ENCODE peak calls at places on chromosomes 12 and 14, in eight cellular contexts. One of them, this sample, is unnamed.

GRCh38 chr12:126776047-126776446 is 1490.9 kb upstream of the TMEM132C start:
- DNase-seq in AG09319: no peak
- DNase-seq in CD4-positive, alpha-beta memory T cell: no peak
- DNase-seq in NCI-H2107: no peak
- DNase-seq in iris pigment epithelial cell: no peak
- DNase-seq in activated T-cell treated with anti-CD3 and anti-CD28 coated beads for 1 hour: no peak
- DNase-seq in astrocyte of the spinal cord: no peak
- DNase-seq in Peyer's patch: no peak
- DNase-seq in this sample: no peak

GRCh38 chr12:104055686-104056388 is 5.8 kb upstream of the GLT8D2 start:
- DNase-seq in Peyer's patch: peak
- DNase-seq in astrocyte of the spinal cord: peak
- DNase-seq in AG09319: peak
- DNase-seq in CD4-positive, alpha-beta memory T cell: no peak
- DNase-seq in iris pigment epithelial cell: peak
- DNase-seq in NCI-H2107: peak
- DNase-seq in activated T-cell treated with anti-CD3 and anti-CD28 coated beads for 1 hour: no peak
- DNase-seq in this sample: no peak

GRCh38 chr12:111446044-111446581 is 40.4 kb downstream of the SH2B3 start:
- DNase-seq in activated T-cell treated with anti-CD3 and anti-CD28 coated beads for 1 hour: no peak
- DNase-seq in Peyer's patch: peak
- DNase-seq in iris pigment epithelial cell: peak
- DNase-seq in NCI-H2107: no peak
- DNase-seq in CD4-positive, alpha-beta memory T cell: no peak
- DNase-seq in astrocyte of the spinal cord: no peak
- DNase-seq in AG09319: no peak
- DNase-seq in this sample: no peak

GRCh38 chr12:42961395-42961794 is 371.8 kb upstream of the PRICKLE1 start:
- DNase-seq in Peyer's patch: no peak
- DNase-seq in AG09319: no peak
- DNase-seq in CD4-positive, alpha-beta memory T cell: no peak
- DNase-seq in astrocyte of the spinal cord: peak
- DNase-seq in iris pigment epithelial cell: peak
- DNase-seq in activated T-cell treated with anti-CD3 and anti-CD28 coated beads for 1 hour: no peak
- DNase-seq in NCI-H2107: no peak
- DNase-seq in this sample: no peak

GRCh38 chr12:70719672-70720420 is 82.6 kb upstream of the PTPRB start:
- DNase-seq in AG09319: peak
- DNase-seq in activated T-cell treated with anti-CD3 and anti-CD28 coated beads for 1 hour: peak
- DNase-seq in astrocyte of the spinal cord: peak
- DNase-seq in NCI-H2107: no peak
- DNase-seq in iris pigment epithelial cell: peak
- DNase-seq in CD4-positive, alpha-beta memory T cell: peak
- DNase-seq in Peyer's patch: peak
- DNase-seq in this sample: peak

GRCh38 chr14:72824051-72824450 is 69.8 kb downstream of the DPF3 start:
- DNase-seq in NCI-H2107: no peak
- DNase-seq in Peyer's patch: no peak
- DNase-seq in iris pigment epithelial cell: no peak
- DNase-seq in CD4-positive, alpha-beta memory T cell: no peak
- DNase-seq in AG09319: no peak
- DNase-seq in astrocyte of the spinal cord: no peak
- DNase-seq in activated T-cell treated with anti-CD3 and anti-CD28 coated beads for 1 hour: no peak
- DNase-seq in this sample: no peak

GRCh38 chr12:22860926-22861325 is 236.0 kb downstream of the ETNK1 start:
- DNase-seq in activated T-cell treated with anti-CD3 and anti-CD28 coated beads for 1 hour: no peak
- DNase-seq in iris pigment epithelial cell: no peak
- DNase-seq in Peyer's patch: no peak
- DNase-seq in CD4-positive, alpha-beta memory T cell: no peak
- DNase-seq in AG09319: no peak
- DNase-seq in NCI-H2107: no peak
- DNase-seq in astrocyte of the spinal cord: no peak
- DNase-seq in this sample: no peak

GRCh38 chr14:65229431-65230286 is 127.3 kb upstream of the MAX start:
- DNase-seq in NCI-H2107: peak
- DNase-seq in Peyer's patch: peak
- DNase-seq in astrocyte of the spinal cord: peak
- DNase-seq in CD4-positive, alpha-beta memory T cell: peak
- DNase-seq in AG09319: peak
- DNase-seq in iris pigment epithelial cell: peak
- DNase-seq in activated T-cell treated with anti-CD3 and anti-CD28 coated beads for 1 hour: peak
- DNase-seq in this sample: peak

GRCh38 chr12:47818382-47818700 is 1.4 kb downstream of the HDAC7 start:
- DNase-seq in AG09319: no peak
- DNase-seq in Peyer's patch: no peak
- DNase-seq in astrocyte of the spinal cord: peak
- DNase-seq in CD4-positive, alpha-beta memory T cell: no peak
- DNase-seq in activated T-cell treated with anti-CD3 and anti-CD28 coated beads for 1 hour: no peak
- DNase-seq in NCI-H2107: no peak
- DNase-seq in iris pigment epithelial cell: no peak
- DNase-seq in this sample: no peak

GRCh38 chr14:92613008-92613658 is 99.6 kb downstream of the RIN3 start:
- DNase-seq in AG09319: no peak
- DNase-seq in astrocyte of the spinal cord: no peak
- DNase-seq in NCI-H2107: no peak
- DNase-seq in Peyer's patch: peak
- DNase-seq in CD4-positive, alpha-beta memory T cell: peak
- DNase-seq in activated T-cell treated with anti-CD3 and anti-CD28 coated beads for 1 hour: peak
- DNase-seq in iris pigment epithelial cell: no peak
- DNase-seq in this sample: peak

GRCh38 chr12:1273051-1273450 is 282.0 kb downstream of the ERC1 start:
- DNase-seq in Peyer's patch: no peak
- DNase-seq in NCI-H2107: no peak
- DNase-seq in CD4-positive, alpha-beta memory T cell: no peak
- DNase-seq in activated T-cell treated with anti-CD3 and anti-CD28 coated beads for 1 hour: no peak
- DNase-seq in AG09319: no peak
- DNase-seq in astrocyte of the spinal cord: no peak
- DNase-seq in iris pigment epithelial cell: peak
- DNase-seq in this sample: no peak

GRCh38 chr14:75399819-75400678 is 27.8 kb upstream of the JDP2 start:
- DNase-seq in astrocyte of the spinal cord: peak
- DNase-seq in NCI-H2107: peak
- DNase-seq in iris pigment epithelial cell: no peak
- DNase-seq in AG09319: no peak
- DNase-seq in CD4-positive, alpha-beta memory T cell: no peak
- DNase-seq in activated T-cell treated with anti-CD3 and anti-CD28 coated beads for 1 hour: no peak
- DNase-seq in Peyer's patch: peak
- DNase-seq in this sample: no peak

GRCh38 chr12:118404876-118405521 is 28.6 kb downstream of the SUDS3 start:
- DNase-seq in Peyer's patch: peak
- DNase-seq in CD4-positive, alpha-beta memory T cell: peak
- DNase-seq in AG09319: peak
- DNase-seq in activated T-cell treated with anti-CD3 and anti-CD28 coated beads for 1 hour: peak
- DNase-seq in NCI-H2107: peak
- DNase-seq in astrocyte of the spinal cord: peak
- DNase-seq in iris pigment epithelial cell: peak
- DNase-seq in this sample: peak

GRCh38 chr12:108752387-108752786 is 21.1 kb upstream of the CORO1C start:
- DNase-seq in NCI-H2107: no peak
- DNase-seq in CD4-positive, alpha-beta memory T cell: no peak
- DNase-seq in Peyer's patch: peak
- DNase-seq in activated T-cell treated with anti-CD3 and anti-CD28 coated beads for 1 hour: no peak
- DNase-seq in iris pigment epithelial cell: no peak
- DNase-seq in AG09319: no peak
- DNase-seq in astrocyte of the spinal cord: no peak
- DNase-seq in this sample: no peak

GRCh38 chr12:131222271-131223139 is 268.8 kb downstream of the ADGRD1 start:
- DNase-seq in Peyer's patch: peak
- DNase-seq in iris pigment epithelial cell: no peak
- DNase-seq in activated T-cell treated with anti-CD3 and anti-CD28 coated beads for 1 hour: no peak
- DNase-seq in NCI-H2107: no peak
- DNase-seq in astrocyte of the spinal cord: no peak
- DNase-seq in AG09319: no peak
- DNase-seq in CD4-positive, alpha-beta memory T cell: no peak
- DNase-seq in this sample: peak

GRCh38 chr12:99847936-99848335 is 136.8 kb downstream of the ANKS1B start:
- DNase-seq in activated T-cell treated with anti-CD3 and anti-CD28 coated beads for 1 hour: no peak
- DNase-seq in iris pigment epithelial cell: no peak
- DNase-seq in CD4-positive, alpha-beta memory T cell: no peak
- DNase-seq in astrocyte of the spinal cord: no peak
- DNase-seq in Peyer's patch: no peak
- DNase-seq in NCI-H2107: no peak
- DNase-seq in AG09319: no peak
- DNase-seq in this sample: no peak

GRCh38 chr12:74144396-74144795 is 393.2 kb upstream of the ATXN7L3B start:
- DNase-seq in astrocyte of the spinal cord: no peak
- DNase-seq in CD4-positive, alpha-beta memory T cell: no peak
- DNase-seq in AG09319: no peak
- DNase-seq in NCI-H2107: no peak
- DNase-seq in iris pigment epithelial cell: no peak
- DNase-seq in activated T-cell treated with anti-CD3 and anti-CD28 coated beads for 1 hour: no peak
- DNase-seq in Peyer's patch: no peak
- DNase-seq in this sample: no peak

GRCh38 chr14:106308839-106309389 is 782.5 kb downstream of the TMEM121 start:
- DNase-seq in CD4-positive, alpha-beta memory T cell: peak
- DNase-seq in activated T-cell treated with anti-CD3 and anti-CD28 coated beads for 1 hour: peak
- DNase-seq in Peyer's patch: peak
- DNase-seq in NCI-H2107: no peak
- DNase-seq in iris pigment epithelial cell: peak
- DNase-seq in AG09319: no peak
- DNase-seq in astrocyte of the spinal cord: no peak
- DNase-seq in this sample: no peak

GRCh38 chr12:52442600-52443061 is 8.5 kb upstream of the KRT75 start:
- DNase-seq in iris pigment epithelial cell: peak
- DNase-seq in activated T-cell treated with anti-CD3 and anti-CD28 coated beads for 1 hour: no peak
- DNase-seq in CD4-positive, alpha-beta memory T cell: no peak
- DNase-seq in NCI-H2107: no peak
- DNase-seq in AG09319: no peak
- DNase-seq in astrocyte of the spinal cord: peak
- DNase-seq in Peyer's patch: no peak
- DNase-seq in this sample: no peak

GRCh38 chr14:103524002-103524785 is 1.6 kb upstream of the CKB start:
- DNase-seq in NCI-H2107: no peak
- DNase-seq in AG09319: no peak
- DNase-seq in CD4-positive, alpha-beta memory T cell: no peak
- DNase-seq in activated T-cell treated with anti-CD3 and anti-CD28 coated beads for 1 hour: no peak
- DNase-seq in iris pigment epithelial cell: no peak
- DNase-seq in astrocyte of the spinal cord: no peak
- DNase-seq in Peyer's patch: no peak
- DNase-seq in this sample: no peak